ENCODE peak calls at places on chromosomes 1 and 21, in four cellular contexts. One of them, this sample, is unnamed. For H3K36me3, the result is how much of the 10 kb centered on the place peaks cover.

GRCh38 chr21:18411565-18411964 is 8.0 kb upstream of the TMPRSS15 start:
- DNase-seq in HepG2: no peak
- DNase-seq in H1: no peak
- DNase-seq in GM12878: no peak
- DNase-seq in this sample: no peak

GRCh38 chr1:228151526-228151925 is 1.8 kb downstream of the GJC2 start:
- DNase-seq in GM12878: no peak
- DNase-seq in HepG2: no peak
- DNase-seq in H1: no peak
- DNase-seq in this sample: no peak

GRCh38 chr1:244945109-244945671 is 80.8 kb upstream of the HNRNPU start:
- DNase-seq in H1: no peak
- DNase-seq in HepG2: no peak
- DNase-seq in GM12878: peak
- DNase-seq in this sample: no peak

GRCh38 chr1:117366982-117367768 is at the start of gene MAN1A2:
- DNase-seq in HepG2: peak
- DNase-seq in GM12878: peak
- DNase-seq in H1: peak
- DNase-seq in this sample: peak

GRCh38 chr21:43318841-43319781 is 107.8 kb downstream of the SIK1 start:
- DNase-seq in HepG2: no peak
- DNase-seq in H1: no peak
- DNase-seq in GM12878: peak
- DNase-seq in this sample: no peak

GRCh38 chr1:187928288-187928687 is 1099.5 kb downstream of the PLA2G4A start:
- DNase-seq in H1: peak
- DNase-seq in HepG2: peak
- DNase-seq in GM12878: no peak
- DNase-seq in this sample: peak

GRCh38 chr1:48687271-48688045 is 89.2 kb downstream of the BEND5 start:
- DNase-seq in GM12878: no peak
- DNase-seq in H1: no peak
- DNase-seq in HepG2: no peak
- DNase-seq in this sample: no peak

GRCh38 chr1:203539831-203540546 is 46.0 kb downstream of the OPTC start:
- DNase-seq in HepG2: no peak
- DNase-seq in GM12878: no peak
- DNase-seq in H1: no peak
- DNase-seq in this sample: no peak

GRCh38 chr1:111920221-111921024 is 69.0 kb downstream of the KCND3 start:
- DNase-seq in GM12878: no peak
- DNase-seq in HepG2: no peak
- DNase-seq in H1: no peak
- DNase-seq in this sample: no peak

GRCh38 chr1:11044849-11045427 is 2.1 kb downstream of the MASP2 start:
- DNase-seq in H1: no peak
- DNase-seq in GM12878: no peak
- DNase-seq in HepG2: no peak
- DNase-seq in this sample: no peak

GRCh38 chr1:199549424-199549823 is 478.1 kb upstream of the NR5A2 start:
- DNase-seq in HepG2: no peak
- DNase-seq in H1: no peak
- DNase-seq in GM12878: no peak
- DNase-seq in this sample: no peak

GRCh38 chr1:4730078-4730477 is 75.7 kb downstream of the AJAP1 start:
- DNase-seq in HepG2: no peak
- DNase-seq in GM12878: no peak
- DNase-seq in H1: no peak
- DNase-seq in this sample: no peak

GRCh38 chr1:47866631-47867446 is 130.3 kb downstream of the TRABD2B start:
- DNase-seq in H1: no peak
- DNase-seq in HepG2: peak
- DNase-seq in GM12878: no peak
- DNase-seq in this sample: no peak

GRCh38 chr21:43654806-43655489 is 4.3 kb downstream of the HSF2BP start:
- DNase-seq in HepG2: no peak
- DNase-seq in GM12878: no peak
- DNase-seq in H1: no peak
- DNase-seq in this sample: no peak

GRCh38 chr1:5725406-5725805 is 266.8 kb downstream of the NPHP4 start:
- DNase-seq in H1: no peak
- DNase-seq in HepG2: no peak
- DNase-seq in GM12878: no peak
- DNase-seq in this sample: no peak

GRCh38 chr1:233295775-233296322 is 324 bp upstream of the PCNX2 start:
- DNase-seq in HepG2: no peak
- DNase-seq in GM12878: no peak
- DNase-seq in H1: no peak
- DNase-seq in this sample: no peak

GRCh38 chr1:172499636-172500141 is 33.3 kb upstream of the SUCO start:
- DNase-seq in HepG2: peak
- DNase-seq in GM12878: no peak
- DNase-seq in H1: no peak
- DNase-seq in this sample: no peak

GRCh38 chr1:247324913-247325312 is 6.8 kb downstream of the ZNF496 start:
- DNase-seq in H1: no peak
- DNase-seq in HepG2: peak
- DNase-seq in GM12878: no peak
- DNase-seq in this sample: no peak

GRCh38 chr1:41674501-41674900 is 190.0 kb upstream of the EDN2 start:
- DNase-seq in H1: no peak
- DNase-seq in GM12878: no peak
- DNase-seq in HepG2: no peak
- DNase-seq in this sample: no peak

GRCh38 chr1:56068908-56069307 is 510.5 kb downstream of the PLPP3 start:
- DNase-seq in H1: no peak
- DNase-seq in GM12878: no peak
- DNase-seq in HepG2: no peak
- DNase-seq in this sample: no peak

DNA sequence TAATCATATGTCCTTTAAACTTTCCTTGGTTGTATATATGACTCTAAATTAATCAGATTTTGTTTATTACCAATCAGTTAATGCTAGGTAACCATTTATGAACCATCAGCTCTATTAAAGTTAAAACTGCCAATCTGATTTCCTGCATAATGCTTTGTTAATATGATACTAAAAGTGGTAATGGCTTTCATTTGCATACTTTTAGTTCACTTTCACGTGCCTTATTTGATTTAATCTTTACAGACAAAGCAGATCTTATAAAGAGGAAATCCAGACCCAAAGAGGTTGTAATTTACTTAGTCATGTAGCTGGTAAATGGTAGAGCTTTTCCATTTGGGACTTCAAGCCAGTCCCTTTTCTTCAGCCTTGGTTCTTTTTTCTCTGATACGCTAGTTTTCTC is 61.3 kb downstream of the CLIC4 start:
- DNase-seq in HepG2: no peak
- DNase-seq in GM12878: no peak
- DNase-seq in H1: no peak
- DNase-seq in this sample: no peak
- H3K36me3 ChIP-seq in HepG2: under half
- H3K36me3 ChIP-seq in GM12878: under half
- H3K36me3 ChIP-seq in H1: under half
- H3K36me3 ChIP-seq in this sample: under half

GRCh38 chr1:115680730-115681111 is 39.0 kb downstream of the VANGL1 start:
- DNase-seq in HepG2: no peak
- DNase-seq in GM12878: no peak
- DNase-seq in H1: no peak
- DNase-seq in this sample: no peak
- TF ChIP-seq ZNF274 in HepG2: no peak
- TF ChIP-seq ZNF274 in GM12878: no peak
- TF ChIP-seq ZNF274 in H1: no peak
- TF ChIP-seq ZNF274 in this sample: no peak

GRCh38 chr1:213603087-213603486 is 384.7 kb upstream of the PROX1 start:
- DNase-seq in GM12878: no peak
- DNase-seq in HepG2: no peak
- DNase-seq in H1: no peak
- DNase-seq in this sample: no peak
- TF ChIP-seq SUZ12 in GM12878: no peak
- TF ChIP-seq SUZ12 in HepG2: no peak
- TF ChIP-seq SUZ12 in H1: no peak
- TF ChIP-seq SUZ12 in this sample: no peak

DNA sequence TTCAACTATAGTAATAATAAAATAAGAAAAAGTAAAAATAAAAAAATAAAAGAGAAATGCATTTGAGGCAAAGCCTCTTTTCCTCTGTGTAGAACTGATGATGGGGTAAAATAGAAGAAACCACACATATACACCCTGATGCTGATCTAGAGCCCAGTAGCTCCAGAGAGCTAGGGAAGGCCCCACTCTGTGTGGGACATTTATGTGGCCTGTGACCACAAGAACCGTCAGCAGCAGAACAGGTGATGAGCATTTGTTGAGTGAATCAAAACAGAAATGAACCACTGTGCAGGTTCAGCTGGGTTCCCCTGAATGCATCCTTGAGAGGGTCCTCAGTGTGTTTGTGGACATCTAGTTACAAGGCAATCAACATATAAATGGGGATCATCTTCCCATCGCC is 221.8 kb upstream of the HOOK1 start:
- DNase-seq in GM12878: no peak
- DNase-seq in H1: no peak
- DNase-seq in HepG2: no peak
- DNase-seq in this sample: no peak
- H3K36me3 ChIP-seq in GM12878: under half
- H3K36me3 ChIP-seq in H1: under half
- H3K36me3 ChIP-seq in HepG2: under half
- H3K36me3 ChIP-seq in this sample: under half

GRCh38 chr1:1597275-1597930 is 2.5 kb downstream of the FNDC10 start:
- DNase-seq in GM12878: no peak
- DNase-seq in H1: peak
- DNase-seq in HepG2: no peak
- DNase-seq in this sample: no peak

GRCh38 chr1:1594602-1594981 is 5.3 kb downstream of the FNDC10 start:
- DNase-seq in GM12878: no peak
- DNase-seq in HepG2: no peak
- DNase-seq in H1: no peak
- DNase-seq in this sample: no peak

GRCh38 chr1:1593834-1594601 is 5.9 kb downstream of the FNDC10 start:
- DNase-seq in H1: no peak
- DNase-seq in HepG2: no peak
- DNase-seq in GM12878: no peak
- DNase-seq in this sample: no peak

GRCh38 chr1:1596493-1597274 is 3.3 kb downstream of the FNDC10 start:
- DNase-seq in GM12878: no peak
- DNase-seq in HepG2: no peak
- DNase-seq in H1: no peak
- DNase-seq in this sample: no peak

DNA sequence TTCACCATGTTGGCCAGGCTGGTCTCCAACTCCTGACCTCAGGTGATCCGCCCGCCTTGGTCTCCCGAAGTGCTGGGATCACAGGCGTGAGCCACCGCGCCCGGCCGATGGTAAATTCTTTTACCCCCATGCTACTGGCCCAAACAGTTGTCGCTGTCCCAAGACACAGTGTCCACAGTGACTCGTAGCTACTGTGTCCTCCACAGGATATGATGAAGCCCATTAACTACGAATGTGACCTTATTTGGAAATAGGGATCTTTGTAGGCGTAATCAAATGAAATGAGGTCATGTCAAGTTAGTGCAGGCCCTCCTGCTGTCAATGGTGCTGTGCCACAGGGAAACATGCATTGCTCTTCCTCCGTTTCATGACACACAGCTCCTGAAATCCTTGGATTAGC is 8.5 kb downstream of the FNDC10 start:
- DNase-seq in HepG2: no peak
- DNase-seq in GM12878: no peak
- DNase-seq in H1: no peak
- DNase-seq in this sample: no peak
- TF ChIP-seq ZNF274 in HepG2: no peak
- TF ChIP-seq ZNF274 in GM12878: no peak
- TF ChIP-seq ZNF274 in H1: no peak
- TF ChIP-seq ZNF274 in this sample: no peak

GRCh38 chr1:66678151-66678550 is 74.1 kb upstream of the DYNLT5 start:
- DNase-seq in GM12878: no peak
- DNase-seq in H1: no peak
- DNase-seq in HepG2: no peak
- DNase-seq in this sample: no peak

GRCh38 chr1:66681686-66682085 is 70.6 kb upstream of the DYNLT5 start:
- DNase-seq in H1: no peak
- DNase-seq in HepG2: no peak
- DNase-seq in GM12878: no peak
- DNase-seq in this sample: no peak

GRCh38 chr1:66671472-66671871 is 80.8 kb upstream of the DYNLT5 start:
- DNase-seq in HepG2: no peak
- DNase-seq in H1: no peak
- DNase-seq in GM12878: no peak
- DNase-seq in this sample: no peak

GRCh38 chr1:66679140-66679539 is 73.1 kb upstream of the DYNLT5 start:
- DNase-seq in GM12878: no peak
- DNase-seq in HepG2: no peak
- DNase-seq in H1: no peak
- DNase-seq in this sample: no peak

GRCh38 chr1:66676616-66677298 is 75.5 kb upstream of the DYNLT5 start:
- DNase-seq in HepG2: no peak
- DNase-seq in GM12878: no peak
- DNase-seq in H1: no peak
- DNase-seq in this sample: no peak
- TF ChIP-seq SUZ12 in HepG2: no peak
- TF ChIP-seq SUZ12 in GM12878: no peak
- TF ChIP-seq SUZ12 in H1: no peak
- TF ChIP-seq SUZ12 in this sample: no peak

DNA sequence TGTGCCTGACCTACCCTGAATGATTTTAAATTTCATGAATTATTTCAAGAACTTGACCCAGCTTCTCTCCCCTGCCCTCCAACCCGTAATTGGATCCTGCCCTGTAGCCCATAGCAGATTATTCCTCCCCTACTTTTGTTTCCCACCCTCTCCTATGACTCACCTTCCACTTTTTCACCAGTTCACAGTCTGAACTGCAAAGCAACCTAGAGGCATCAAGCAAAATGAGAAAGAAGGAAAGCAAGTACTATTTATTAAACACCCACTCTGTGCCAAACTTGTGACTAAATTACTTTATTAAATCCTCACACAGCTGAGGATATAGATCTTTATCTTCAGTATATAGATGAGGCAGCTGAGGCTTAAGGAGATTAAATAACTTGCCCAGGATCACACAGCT is 20.7 kb upstream of the IKBKE start:
- DNase-seq in HepG2: no peak
- DNase-seq in H1: no peak
- DNase-seq in GM12878: no peak
- DNase-seq in this sample: no peak
- H3K36me3 ChIP-seq in HepG2: under half
- H3K36me3 ChIP-seq in H1: under half
- H3K36me3 ChIP-seq in GM12878: under half
- H3K36me3 ChIP-seq in this sample: half or more

GRCh38 chr1:9653195-9653782 is 1.8 kb downstream of the PIK3CD start:
- DNase-seq in GM12878: no peak
- DNase-seq in HepG2: no peak
- DNase-seq in H1: no peak
- DNase-seq in this sample: no peak

GRCh38 chr1:9651220-9651564 is 339 bp upstream of the PIK3CD start:
- DNase-seq in GM12878: no peak
- DNase-seq in HepG2: no peak
- DNase-seq in H1: no peak
- DNase-seq in this sample: no peak

GRCh38 chr1:9652379-9653194 is 1.1 kb downstream of the PIK3CD start:
- DNase-seq in GM12878: no peak
- DNase-seq in H1: no peak
- DNase-seq in HepG2: no peak
- DNase-seq in this sample: no peak

GRCh38 chr1:9653783-9654517 is 2.4 kb downstream of the PIK3CD start:
- DNase-seq in H1: no peak
- DNase-seq in HepG2: no peak
- DNase-seq in GM12878: no peak
- DNase-seq in this sample: no peak

GRCh38 chr1:9651565-9652378 is at the start of gene PIK3CD:
- DNase-seq in HepG2: no peak
- DNase-seq in GM12878: no peak
- DNase-seq in H1: no peak
- DNase-seq in this sample: no peak
- TF ChIP-seq ZNF274 in HepG2: no peak
- TF ChIP-seq ZNF274 in GM12878: no peak
- TF ChIP-seq ZNF274 in H1: no peak
- TF ChIP-seq ZNF274 in this sample: no peak